ENCODE peak calls at places on chromosomes 4 and X, in nine cellular contexts. One of them, this sample, is unnamed.

GRCh38 chrX:17495052-17495451 is 120.1 kb downstream of the NHS start:
- DNase-seq in neural crest cell: no peak
- DNase-seq in GM23248: no peak
- DNase-seq in A549: peak
- DNase-seq in HT1080: no peak
- DNase-seq in effector memory CD8-positive, alpha-beta T cell: no peak
- DNase-seq in MG63: no peak
- DNase-seq in Kasumi-1: no peak
- DNase-seq in T-cell: no peak
- DNase-seq in this sample: no peak

GRCh38 chr4:139015948-139016451 is 419 bp downstream of the NOCT start:
- DNase-seq in neural crest cell: no peak
- DNase-seq in GM23248: peak
- DNase-seq in A549: peak
- DNase-seq in HT1080: peak
- DNase-seq in effector memory CD8-positive, alpha-beta T cell: no peak
- DNase-seq in MG63: no peak
- DNase-seq in Kasumi-1: peak
- DNase-seq in T-cell: no peak
- DNase-seq in this sample: peak

GRCh38 chr4:158756588-158756987 is 12.2 kb upstream of the FNIP2 start:
- DNase-seq in neural crest cell: no peak
- DNase-seq in GM23248: no peak
- DNase-seq in A549: no peak
- DNase-seq in HT1080: no peak
- DNase-seq in effector memory CD8-positive, alpha-beta T cell: no peak
- DNase-seq in MG63: no peak
- DNase-seq in Kasumi-1: no peak
- DNase-seq in T-cell: no peak
- DNase-seq in this sample: no peak

GRCh38 chrX:48945517-48946348 is 11.7 kb downstream of the OTUD5 start:
- DNase-seq in neural crest cell: peak
- DNase-seq in GM23248: peak
- DNase-seq in A549: peak
- DNase-seq in HT1080: peak
- DNase-seq in effector memory CD8-positive, alpha-beta T cell: peak
- DNase-seq in MG63: peak
- DNase-seq in Kasumi-1: peak
- DNase-seq in T-cell: peak
- DNase-seq in this sample: no peak

GRCh38 chrX:126165721-126166401 is at the start of gene DCAF12L2:
- DNase-seq in neural crest cell: peak
- DNase-seq in GM23248: peak
- DNase-seq in A549: peak
- DNase-seq in HT1080: no peak
- DNase-seq in effector memory CD8-positive, alpha-beta T cell: no peak
- DNase-seq in MG63: peak
- DNase-seq in Kasumi-1: no peak
- DNase-seq in T-cell: no peak
- DNase-seq in this sample: no peak

GRCh38 chrX:86141786-86142185 is 6.5 kb upstream of the DACH2 start:
- DNase-seq in neural crest cell: no peak
- DNase-seq in GM23248: no peak
- DNase-seq in A549: no peak
- DNase-seq in HT1080: no peak
- DNase-seq in effector memory CD8-positive, alpha-beta T cell: no peak
- DNase-seq in MG63: no peak
- DNase-seq in Kasumi-1: no peak
- DNase-seq in T-cell: no peak
- DNase-seq in this sample: no peak

GRCh38 chr4:87192155-87192919 is 28.1 kb downstream of the KLHL8 start:
- DNase-seq in neural crest cell: no peak
- DNase-seq in GM23248: peak
- DNase-seq in A549: no peak
- DNase-seq in HT1080: no peak
- DNase-seq in effector memory CD8-positive, alpha-beta T cell: no peak
- DNase-seq in MG63: no peak
- DNase-seq in Kasumi-1: no peak
- DNase-seq in T-cell: no peak
- DNase-seq in this sample: no peak

GRCh38 chr4:182711211-182711610 is 206.0 kb downstream of the DCTD start:
- DNase-seq in neural crest cell: no peak
- DNase-seq in GM23248: no peak
- DNase-seq in A549: no peak
- DNase-seq in HT1080: no peak
- DNase-seq in effector memory CD8-positive, alpha-beta T cell: no peak
- DNase-seq in MG63: no peak
- DNase-seq in Kasumi-1: no peak
- DNase-seq in T-cell: no peak
- DNase-seq in this sample: no peak

GRCh38 chrX:68944211-68944610 is 115.4 kb downstream of the EFNB1 start:
- DNase-seq in neural crest cell: no peak
- DNase-seq in GM23248: no peak
- DNase-seq in A549: no peak
- DNase-seq in HT1080: no peak
- DNase-seq in effector memory CD8-positive, alpha-beta T cell: no peak
- DNase-seq in MG63: no peak
- DNase-seq in Kasumi-1: no peak
- DNase-seq in T-cell: no peak
- DNase-seq in this sample: no peak

GRCh38 chrX:140765043-140765784 is 55.7 kb downstream of the LINC00632 start:
- DNase-seq in neural crest cell: no peak
- DNase-seq in GM23248: peak
- DNase-seq in A549: peak
- DNase-seq in HT1080: no peak
- DNase-seq in effector memory CD8-positive, alpha-beta T cell: no peak
- DNase-seq in MG63: peak
- DNase-seq in Kasumi-1: no peak
- DNase-seq in T-cell: no peak
- DNase-seq in this sample: no peak

GRCh38 chr4:16710198-16710597 is 188.2 kb downstream of the LDB2 start:
- DNase-seq in neural crest cell: no peak
- DNase-seq in GM23248: no peak
- DNase-seq in A549: no peak
- DNase-seq in HT1080: no peak
- DNase-seq in effector memory CD8-positive, alpha-beta T cell: no peak
- DNase-seq in MG63: no peak
- DNase-seq in Kasumi-1: no peak
- DNase-seq in T-cell: no peak
- DNase-seq in this sample: no peak

GRCh38 chr4:76781698-76782595 is 116.0 kb downstream of the SOWAHB start:
- DNase-seq in neural crest cell: no peak
- DNase-seq in GM23248: peak
- DNase-seq in A549: peak
- DNase-seq in HT1080: peak
- DNase-seq in effector memory CD8-positive, alpha-beta T cell: no peak
- DNase-seq in MG63: peak
- DNase-seq in Kasumi-1: no peak
- DNase-seq in T-cell: no peak
- DNase-seq in this sample: no peak